ENCODE peak calls at places on chromosome 20, in seven cellular contexts. One of them, this sample, is unnamed.
A peak's percentile ranks its signal among the peaks of the same experiment; 100 is the strongest.

GRCh38 chr20:50598074-50598473 is 87.9 kb downstream of the PTPN1 start:
- DNase-seq in neuronal stem cell: no peak
- DNase-seq in GM12878: no peak
- DNase-seq in Peyer's patch: no peak
- DNase-seq in suprapubic skin: no peak
- DNase-seq in psoas muscle: no peak
- DNase-seq in adipocyte: no peak
- DNase-seq in this sample: no peak

GRCh38 chr20:13862245-13862644 is 77.4 kb downstream of the NDUFAF5 start:
- DNase-seq in psoas muscle: no peak
- DNase-seq in GM12878: no peak
- DNase-seq in neuronal stem cell: no peak
- DNase-seq in suprapubic skin: no peak
- DNase-seq in Peyer's patch: no peak
- DNase-seq in adipocyte: no peak
- DNase-seq in this sample: no peak

GRCh38 chr20:51738877-51739447 is 29.2 kb downstream of the ATP9A start:
- DNase-seq in adipocyte: no peak
- DNase-seq in psoas muscle: no peak
- DNase-seq in neuronal stem cell: no peak
- DNase-seq in Peyer's patch: no peak
- DNase-seq in GM12878: no peak
- DNase-seq in suprapubic skin: no peak
- DNase-seq in this sample: no peak

GRCh38 chr20:36274248-36274841 is 31.8 kb upstream of the DLGAP4 start:
- DNase-seq in GM12878: no peak
- DNase-seq in Peyer's patch: no peak
- DNase-seq in suprapubic skin: no peak
- DNase-seq in adipocyte: no peak
- DNase-seq in neuronal stem cell: no peak
- DNase-seq in psoas muscle: no peak
- DNase-seq in this sample: no peak

GRCh38 chr20:10927936-10928860 is 254.4 kb upstream of the JAG1 start:
- DNase-seq in GM12878: no peak
- DNase-seq in Peyer's patch: no peak
- DNase-seq in adipocyte: no peak
- DNase-seq in psoas muscle: no peak
- DNase-seq in suprapubic skin: no peak
- DNase-seq in neuronal stem cell: no peak
- DNase-seq in this sample: no peak

GRCh38 chr20:46344488-46345162 is 36.3 kb upstream of the CDH22 start:
- DNase-seq in Peyer's patch: no peak
- DNase-seq in adipocyte: no peak
- DNase-seq in GM12878: no peak
- DNase-seq in neuronal stem cell: no peak
- DNase-seq in psoas muscle: no peak
- DNase-seq in suprapubic skin: no peak
- DNase-seq in this sample: no peak

GRCh38 chr20:4112490-4113420 is 97.4 kb upstream of the RNF24 start:
- DNase-seq in psoas muscle: peak; percentile 44
- DNase-seq in suprapubic skin: no peak
- DNase-seq in adipocyte: no peak
- DNase-seq in GM12878: peak; percentile 70
- DNase-seq in Peyer's patch: peak; percentile 58
- DNase-seq in neuronal stem cell: no peak
- DNase-seq in this sample: no peak

GRCh38 chr20:14055127-14055742 is 59.9 kb downstream of the MACROD2 start:
- DNase-seq in adipocyte: peak; percentile 87
- DNase-seq in GM12878: no peak
- DNase-seq in suprapubic skin: no peak
- DNase-seq in Peyer's patch: no peak
- DNase-seq in psoas muscle: no peak
- DNase-seq in neuronal stem cell: peak; percentile 66
- DNase-seq in this sample: no peak

GRCh38 chr20:48827880-48828733 is at the start of gene PREX1:
- DNase-seq in neuronal stem cell: peak; percentile 78
- DNase-seq in GM12878: no peak
- DNase-seq in psoas muscle: peak; percentile 84
- DNase-seq in Peyer's patch: peak; percentile 92
- DNase-seq in suprapubic skin: no peak
- DNase-seq in adipocyte: peak; percentile 85
- DNase-seq in this sample: peak; percentile 84

GRCh38 chr20:36548704-36549627 is 7.6 kb downstream of the MYL9 start:
- DNase-seq in adipocyte: no peak
- DNase-seq in Peyer's patch: no peak
- DNase-seq in neuronal stem cell: no peak
- DNase-seq in suprapubic skin: no peak
- DNase-seq in GM12878: no peak
- DNase-seq in psoas muscle: no peak
- DNase-seq in this sample: peak; percentile 27

GRCh38 chr20:62405108-62405980 is 1.7 kb downstream of the CABLES2 start:
- DNase-seq in GM12878: no peak
- DNase-seq in adipocyte: peak; percentile 69
- DNase-seq in Peyer's patch: peak; percentile 56
- DNase-seq in neuronal stem cell: no peak
- DNase-seq in suprapubic skin: no peak
- DNase-seq in psoas muscle: peak; percentile 59
- DNase-seq in this sample: peak; percentile 52

GRCh38 chr20:50704971-50705370 is 13.6 kb upstream of the RIPOR3 start:
- DNase-seq in GM12878: no peak
- DNase-seq in neuronal stem cell: no peak
- DNase-seq in suprapubic skin: no peak
- DNase-seq in psoas muscle: no peak
- DNase-seq in Peyer's patch: no peak
- DNase-seq in adipocyte: peak; percentile 59
- DNase-seq in this sample: no peak

GRCh38 chr20:43916073-43916874 is 1.6 kb downstream of the TOX2 start:
- DNase-seq in suprapubic skin: no peak
- DNase-seq in neuronal stem cell: no peak
- DNase-seq in GM12878: no peak
- DNase-seq in adipocyte: peak; percentile 77
- DNase-seq in psoas muscle: no peak
- DNase-seq in Peyer's patch: no peak
- DNase-seq in this sample: no peak

GRCh38 chr20:4068708-4069107 is 53.4 kb upstream of the RNF24 start:
- DNase-seq in suprapubic skin: no peak
- DNase-seq in neuronal stem cell: no peak
- DNase-seq in adipocyte: no peak
- DNase-seq in GM12878: no peak
- DNase-seq in psoas muscle: no peak
- DNase-seq in Peyer's patch: no peak
- DNase-seq in this sample: no peak

GRCh38 chr20:19451591-19452295 is 239.3 kb downstream of the SLC24A3 start:
- DNase-seq in adipocyte: no peak
- DNase-seq in neuronal stem cell: no peak
- DNase-seq in psoas muscle: no peak
- DNase-seq in GM12878: no peak
- DNase-seq in suprapubic skin: no peak
- DNase-seq in Peyer's patch: no peak
- DNase-seq in this sample: no peak

DNA sequence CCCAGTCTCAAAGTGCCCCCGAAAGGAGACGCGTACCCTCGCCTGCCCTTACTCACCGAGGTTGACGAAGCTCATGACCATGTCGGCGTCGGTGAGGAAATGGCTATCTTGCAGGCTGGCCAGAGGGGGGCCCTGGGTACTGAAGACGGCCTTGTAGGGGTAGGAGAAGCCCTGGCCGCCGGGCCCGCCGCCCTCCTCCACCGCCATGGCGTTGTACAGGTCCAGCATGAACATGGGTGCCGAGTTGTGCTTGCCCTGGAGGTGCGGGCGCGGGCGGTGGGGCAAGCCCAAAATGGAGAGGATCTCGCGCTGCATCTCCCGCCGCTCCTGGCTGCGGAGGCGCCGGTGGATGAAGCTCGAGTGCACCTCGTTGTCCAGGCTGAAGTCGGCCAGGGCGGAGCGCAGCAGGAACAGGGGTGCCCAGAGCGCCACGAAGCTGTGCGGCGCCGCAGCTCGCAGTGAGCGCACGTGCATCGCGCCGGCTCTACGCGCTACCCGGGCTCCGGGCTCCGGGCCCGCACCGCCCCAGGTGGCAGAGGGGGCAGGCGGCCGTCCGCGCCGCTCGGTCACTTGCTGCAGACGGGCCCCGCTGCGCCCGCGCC is 691 bp downstream of the BMP7 start:
- DNase-seq in adipocyte: no peak
- DNase-seq in GM12878: no peak
- DNase-seq in neuronal stem cell: no peak
- DNase-seq in psoas muscle: no peak
- DNase-seq in Peyer's patch: no peak
- DNase-seq in suprapubic skin: no peak
- DNase-seq in this sample: no peak
- H3K4me1 ChIP-seq in adipocyte: no peaks in the 10 kb centered on the region
- H3K4me1 ChIP-seq in GM12878: no peaks in the 10 kb centered on the region
- H3K4me1 ChIP-seq in neuronal stem cell: peaks cover 42% of the 10 kb centered on the region
- H3K4me1 ChIP-seq in psoas muscle: no peaks in the 10 kb centered on the region
- H3K4me1 ChIP-seq in Peyer's patch: no peaks in the 10 kb centered on the region
- H3K4me1 ChIP-seq in suprapubic skin: peaks cover 55% of the 10 kb centered on the region
- H3K4me1 ChIP-seq in this sample: no peaks in the 10 kb centered on the region

GRCh38 chr20:63467294-63468083 is 5.0 kb downstream of the KCNQ2 start:
- DNase-seq in GM12878: no peak
- DNase-seq in adipocyte: no peak
- DNase-seq in neuronal stem cell: no peak
- DNase-seq in Peyer's patch: no peak
- DNase-seq in psoas muscle: no peak
- DNase-seq in suprapubic skin: no peak
- DNase-seq in this sample: no peak
- H3K27me3 ChIP-seq in GM12878: peaks cover 9% of the 10 kb centered on the region
- H3K27me3 ChIP-seq in adipocyte: peaks cover 68% of the 10 kb centered on the region
- H3K27me3 ChIP-seq in neuronal stem cell: no peaks in the 10 kb centered on the region
- H3K27me3 ChIP-seq in Peyer's patch: no peaks in the 10 kb centered on the region
- H3K27me3 ChIP-seq in psoas muscle: no peaks in the 10 kb centered on the region
- H3K27me3 ChIP-seq in suprapubic skin: peaks cover 95% of the 10 kb centered on the region
- H3K27me3 ChIP-seq in this sample: peaks cover 6% of the 10 kb centered on the region

GRCh38 chr20:58853466-58853865 is 950 bp downstream of the GNAS start:
- DNase-seq in psoas muscle: no peak
- DNase-seq in Peyer's patch: no peak
- DNase-seq in GM12878: no peak
- DNase-seq in suprapubic skin: no peak
- DNase-seq in adipocyte: no peak
- DNase-seq in neuronal stem cell: no peak
- DNase-seq in this sample: no peak

GRCh38 chr20:58852559-58853271 is at the start of gene GNAS:
- DNase-seq in suprapubic skin: no peak
- DNase-seq in adipocyte: peak; percentile 78
- DNase-seq in Peyer's patch: peak; percentile 63
- DNase-seq in psoas muscle: peak; percentile 66
- DNase-seq in neuronal stem cell: peak; percentile 72
- DNase-seq in GM12878: no peak
- DNase-seq in this sample: peak; percentile 80

GRCh38 chr20:58850693-58851174 is at the start of gene GNAS-AS1:
- DNase-seq in Peyer's patch: peak; percentile 86
- DNase-seq in GM12878: peak; percentile 53
- DNase-seq in adipocyte: peak; percentile 88
- DNase-seq in suprapubic skin: no peak
- DNase-seq in neuronal stem cell: peak; percentile 78
- DNase-seq in psoas muscle: peak; percentile 75
- DNase-seq in this sample: peak; percentile 95

GRCh38 chr20:58851969-58852458 is 502 bp upstream of the GNAS start:
- DNase-seq in GM12878: no peak
- DNase-seq in neuronal stem cell: no peak
- DNase-seq in suprapubic skin: no peak
- DNase-seq in adipocyte: no peak
- DNase-seq in psoas muscle: no peak
- DNase-seq in Peyer's patch: no peak
- DNase-seq in this sample: no peak

DNA sequence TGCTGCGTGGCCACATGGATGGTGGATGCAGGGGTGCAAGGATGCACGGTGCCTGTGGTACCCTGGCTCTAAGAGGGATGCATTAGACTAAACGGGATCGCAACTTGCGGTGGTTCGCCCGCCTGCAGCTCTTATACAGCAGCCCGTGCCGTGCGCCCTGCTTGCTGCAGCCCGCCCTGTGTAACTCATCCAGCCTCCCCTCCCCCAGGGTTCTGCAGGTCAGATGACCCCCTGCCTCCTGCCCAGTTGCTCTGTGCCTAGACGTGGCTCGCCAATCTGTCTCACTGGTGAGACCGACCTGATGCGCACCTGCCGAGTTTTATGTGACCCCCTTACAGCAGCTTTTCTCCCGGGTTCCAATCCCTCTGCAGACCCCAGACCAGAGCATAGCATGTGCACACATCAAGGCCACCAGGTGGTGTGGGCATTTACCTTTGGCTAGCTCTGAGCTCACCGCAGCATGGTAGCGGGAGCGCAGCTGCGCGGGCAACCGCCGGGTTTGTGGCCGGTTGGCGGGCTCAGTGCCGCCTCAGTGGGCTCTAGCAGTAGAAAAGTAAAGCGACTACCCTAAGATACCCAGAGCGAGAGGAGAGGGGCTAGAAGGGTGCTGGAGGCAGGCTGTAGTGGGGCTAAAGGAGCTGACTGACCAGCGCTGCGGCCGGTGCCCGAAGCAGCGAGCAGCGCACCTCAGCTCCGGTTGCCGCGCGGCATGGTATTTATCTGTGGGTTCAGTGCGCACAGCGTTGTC is 693 bp upstream of the GNAS-AS1 start:
- DNase-seq in adipocyte: no peak
- DNase-seq in suprapubic skin: no peak
- DNase-seq in neuronal stem cell: no peak
- DNase-seq in GM12878: no peak
- DNase-seq in psoas muscle: no peak
- DNase-seq in Peyer's patch: no peak
- DNase-seq in this sample: peak; percentile 20
- H3K4me3 ChIP-seq in adipocyte: peak overlapping the region; percentile 83
- H3K4me3 ChIP-seq in suprapubic skin: peak overlapping the region; percentile 43
- H3K4me3 ChIP-seq in neuronal stem cell: peak overlapping the region; percentile 77
- H3K4me3 ChIP-seq in GM12878: peak overlapping the region; percentile 72
- H3K4me3 ChIP-seq in psoas muscle: peak overlapping the region; percentile 59
- H3K4me3 ChIP-seq in Peyer's patch: peak overlapping the region; percentile 51
- H3K4me3 ChIP-seq in this sample: peak overlapping the region; percentile 37

DNA sequence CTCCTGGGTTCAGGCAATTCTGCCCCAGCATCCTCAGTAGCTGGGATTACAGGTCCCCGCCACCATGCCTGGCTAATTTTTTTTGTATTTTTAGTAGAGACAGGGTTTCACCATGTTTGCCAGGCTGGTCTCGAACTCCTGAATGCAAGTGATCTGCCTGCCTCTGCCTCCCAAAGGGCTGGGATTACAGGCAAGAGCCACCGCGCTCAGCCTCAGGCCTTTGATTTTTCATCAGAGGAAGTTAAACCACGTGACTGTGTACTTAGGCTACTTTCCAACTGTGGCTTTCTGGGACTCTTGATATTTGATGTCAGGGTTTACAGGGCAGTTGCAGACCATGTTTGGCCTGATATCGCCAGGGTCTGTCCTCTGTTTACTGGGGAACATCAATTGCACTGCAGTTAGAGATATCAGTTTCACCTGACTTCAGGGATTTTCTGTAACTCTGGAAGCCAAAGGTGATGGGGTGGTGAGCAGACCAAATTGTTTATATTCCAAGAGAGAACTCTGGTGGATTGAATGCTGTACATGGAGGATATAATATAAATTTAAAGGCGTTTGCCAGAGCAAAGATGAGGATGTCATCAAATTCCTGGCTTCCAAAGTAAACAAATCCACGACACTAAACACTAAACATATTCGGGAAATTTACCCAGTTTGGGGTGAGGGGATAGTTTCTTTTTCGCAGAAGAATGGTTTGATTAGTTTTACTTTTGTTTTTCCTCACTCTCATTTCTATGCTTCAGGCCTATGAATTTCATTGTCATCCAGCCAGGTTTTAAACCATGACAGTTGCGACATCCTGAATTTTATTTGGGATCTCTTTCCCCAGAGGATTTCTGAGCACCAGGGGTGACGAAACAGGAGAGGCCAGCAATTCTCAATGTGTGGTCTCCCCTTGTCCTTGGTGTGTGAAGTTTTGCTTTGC is 4.2 kb downstream of the PSMF1 start:
- DNase-seq in neuronal stem cell: no peak
- DNase-seq in GM12878: no peak
- DNase-seq in suprapubic skin: no peak
- DNase-seq in adipocyte: peak; percentile 71
- DNase-seq in psoas muscle: peak; percentile 31
- DNase-seq in Peyer's patch: peak; percentile 54
- DNase-seq in this sample: peak; percentile 62
- H3K4me1 ChIP-seq in neuronal stem cell: peaks cover 10% of the 10 kb centered on the region
- H3K4me1 ChIP-seq in GM12878: peaks cover 18% of the 10 kb centered on the region
- H3K4me1 ChIP-seq in suprapubic skin: peaks cover 53% of the 10 kb centered on the region
- H3K4me1 ChIP-seq in adipocyte: peaks cover 57% of the 10 kb centered on the region
- H3K4me1 ChIP-seq in psoas muscle: peaks cover 61% of the 10 kb centered on the region
- H3K4me1 ChIP-seq in Peyer's patch: no peaks in the 10 kb centered on the region
- H3K4me1 ChIP-seq in this sample: peaks cover 45% of the 10 kb centered on the region